ENCODE peak calls at places on chromosome 21, in eight cellular contexts. One of them, this sample, is unnamed.

GRCh38 chr21:26966978-26967913 is at the start of gene ADAMTS5:
- DNase-seq in MV-4-11: peak; percentile 70
- DNase-seq in HEK293T: peak; percentile 59
- DNase-seq in body of pancreas: peak; percentile 14
- DNase-seq in CD8-positive, alpha-beta T cell: no peak
- DNase-seq in Right ventricle myocardium superior: peak; percentile 67
- DNase-seq in lower lobe of right lung: peak; percentile 47
- DNase-seq in prostate gland: peak; percentile 5
- DNase-seq in this sample: peak; percentile 64

GRCh38 chr21:26844258-26845065 is 747 bp downstream of the ADAMTS1 start:
- DNase-seq in HEK293T: peak; percentile 48
- DNase-seq in lower lobe of right lung: peak; percentile 57
- DNase-seq in CD8-positive, alpha-beta T cell: no peak
- DNase-seq in Right ventricle myocardium superior: peak; percentile 78
- DNase-seq in prostate gland: peak; percentile 26
- DNase-seq in MV-4-11: no peak
- DNase-seq in body of pancreas: peak; percentile 49
- DNase-seq in this sample: peak; percentile 74

GRCh38 chr21:33514234-33514633 is 22.7 kb upstream of the DNAJC28 start:
- DNase-seq in lower lobe of right lung: no peak
- DNase-seq in MV-4-11: peak; percentile 48
- DNase-seq in CD8-positive, alpha-beta T cell: no peak
- DNase-seq in body of pancreas: no peak
- DNase-seq in Right ventricle myocardium superior: no peak
- DNase-seq in prostate gland: no peak
- DNase-seq in HEK293T: no peak
- DNase-seq in this sample: no peak

GRCh38 chr21:44829507-44830092 is 11.7 kb upstream of the SUMO3 start:
- DNase-seq in HEK293T: no peak
- DNase-seq in MV-4-11: no peak
- DNase-seq in Right ventricle myocardium superior: no peak
- DNase-seq in body of pancreas: no peak
- DNase-seq in lower lobe of right lung: no peak
- DNase-seq in CD8-positive, alpha-beta T cell: no peak
- DNase-seq in prostate gland: no peak
- DNase-seq in this sample: no peak

GRCh38 chr21:35153671-35154070 is 104.6 kb upstream of the RUNX1 start:
- DNase-seq in Right ventricle myocardium superior: no peak
- DNase-seq in lower lobe of right lung: no peak
- DNase-seq in MV-4-11: no peak
- DNase-seq in prostate gland: no peak
- DNase-seq in HEK293T: no peak
- DNase-seq in body of pancreas: no peak
- DNase-seq in CD8-positive, alpha-beta T cell: no peak
- DNase-seq in this sample: no peak

GRCh38 chr21:33059319-33059894 is 10.5 kb upstream of the OLIG1 start:
- DNase-seq in body of pancreas: peak; percentile 51
- DNase-seq in Right ventricle myocardium superior: peak; percentile 45
- DNase-seq in MV-4-11: peak; percentile 98
- DNase-seq in CD8-positive, alpha-beta T cell: no peak
- DNase-seq in HEK293T: no peak
- DNase-seq in prostate gland: no peak
- DNase-seq in lower lobe of right lung: no peak
- DNase-seq in this sample: no peak

GRCh38 chr21:14900611-14901010 is 164.2 kb downstream of the NRIP1 start:
- DNase-seq in HEK293T: no peak
- DNase-seq in body of pancreas: no peak
- DNase-seq in CD8-positive, alpha-beta T cell: no peak
- DNase-seq in lower lobe of right lung: no peak
- DNase-seq in prostate gland: no peak
- DNase-seq in Right ventricle myocardium superior: no peak
- DNase-seq in MV-4-11: no peak
- DNase-seq in this sample: no peak

GRCh38 chr21:46459356-46460112 is 843 bp downstream of the DIP2A start:
- DNase-seq in Right ventricle myocardium superior: peak; percentile 75
- DNase-seq in body of pancreas: peak; percentile 58
- DNase-seq in MV-4-11: peak; percentile 21
- DNase-seq in HEK293T: no peak
- DNase-seq in CD8-positive, alpha-beta T cell: peak; percentile 20
- DNase-seq in lower lobe of right lung: peak; percentile 71
- DNase-seq in prostate gland: peak; percentile 31
- DNase-seq in this sample: peak; percentile 73

GRCh38 chr21:40926238-40926637 is 79.3 kb upstream of the DSCAM start:
- DNase-seq in prostate gland: no peak
- DNase-seq in MV-4-11: no peak
- DNase-seq in CD8-positive, alpha-beta T cell: no peak
- DNase-seq in HEK293T: no peak
- DNase-seq in lower lobe of right lung: no peak
- DNase-seq in Right ventricle myocardium superior: no peak
- DNase-seq in body of pancreas: no peak
- DNase-seq in this sample: no peak

GRCh38 chr21:46048926-46049889 is 48.7 kb upstream of the COL6A2 start:
- DNase-seq in MV-4-11: no peak
- DNase-seq in CD8-positive, alpha-beta T cell: no peak
- DNase-seq in HEK293T: no peak
- DNase-seq in Right ventricle myocardium superior: peak; percentile 93
- DNase-seq in prostate gland: no peak
- DNase-seq in body of pancreas: peak; percentile 70
- DNase-seq in lower lobe of right lung: peak; percentile 57
- DNase-seq in this sample: no peak

GRCh38 chr21:26842976-26843911 is 2.0 kb downstream of the ADAMTS1 start:
- DNase-seq in prostate gland: peak; percentile 85
- DNase-seq in CD8-positive, alpha-beta T cell: peak; percentile 27
- DNase-seq in MV-4-11: no peak
- DNase-seq in HEK293T: peak; percentile 80
- DNase-seq in body of pancreas: peak; percentile 93
- DNase-seq in lower lobe of right lung: peak; percentile 84
- DNase-seq in Right ventricle myocardium superior: peak; percentile 96
- DNase-seq in this sample: peak; percentile 90

GRCh38 chr21:42118121-42118795 is 47.1 kb downstream of the UMODL1 start:
- DNase-seq in lower lobe of right lung: no peak
- DNase-seq in CD8-positive, alpha-beta T cell: no peak
- DNase-seq in body of pancreas: no peak
- DNase-seq in HEK293T: no peak
- DNase-seq in prostate gland: no peak
- DNase-seq in MV-4-11: peak; percentile 40
- DNase-seq in Right ventricle myocardium superior: no peak
- DNase-seq in this sample: no peak

GRCh38 chr21:45908536-45909237 is 72.9 kb upstream of the COL6A1 start:
- DNase-seq in MV-4-11: no peak
- DNase-seq in HEK293T: no peak
- DNase-seq in lower lobe of right lung: peak; percentile 28
- DNase-seq in CD8-positive, alpha-beta T cell: no peak
- DNase-seq in body of pancreas: no peak
- DNase-seq in Right ventricle myocardium superior: no peak
- DNase-seq in prostate gland: no peak
- DNase-seq in this sample: no peak

GRCh38 chr21:44612669-44613229 is 870 bp downstream of the KRTAP10-8 start:
- DNase-seq in lower lobe of right lung: no peak
- DNase-seq in prostate gland: no peak
- DNase-seq in body of pancreas: no peak
- DNase-seq in MV-4-11: no peak
- DNase-seq in CD8-positive, alpha-beta T cell: no peak
- DNase-seq in HEK293T: no peak
- DNase-seq in Right ventricle myocardium superior: no peak
- DNase-seq in this sample: peak; percentile 53

GRCh38 chr21:42836767-42837301 is 42.5 kb downstream of the WDR4 start:
- DNase-seq in body of pancreas: no peak
- DNase-seq in HEK293T: no peak
- DNase-seq in lower lobe of right lung: no peak
- DNase-seq in Right ventricle myocardium superior: no peak
- DNase-seq in prostate gland: no peak
- DNase-seq in MV-4-11: no peak
- DNase-seq in CD8-positive, alpha-beta T cell: no peak
- DNase-seq in this sample: peak; percentile 53

GRCh38 chr21:25359724-25360123 is 247.6 kb downstream of the MRPL39 start:
- DNase-seq in body of pancreas: no peak
- DNase-seq in HEK293T: no peak
- DNase-seq in lower lobe of right lung: no peak
- DNase-seq in CD8-positive, alpha-beta T cell: no peak
- DNase-seq in MV-4-11: no peak
- DNase-seq in Right ventricle myocardium superior: no peak
- DNase-seq in prostate gland: no peak
- DNase-seq in this sample: no peak

GRCh38 chr21:44919111-44919912 is 1.4 kb downstream of the ITGB2 start:
- DNase-seq in body of pancreas: peak; percentile 30
- DNase-seq in CD8-positive, alpha-beta T cell: peak; percentile 31
- DNase-seq in Right ventricle myocardium superior: peak; percentile 54
- DNase-seq in prostate gland: no peak
- DNase-seq in HEK293T: no peak
- DNase-seq in MV-4-11: peak; percentile 76
- DNase-seq in lower lobe of right lung: peak; percentile 68
- DNase-seq in this sample: peak; percentile 86

GRCh38 chr21:33901421-33902288 is 13.9 kb downstream of the ATP5PO start:
- DNase-seq in HEK293T: peak; percentile 64
- DNase-seq in lower lobe of right lung: no peak
- DNase-seq in Right ventricle myocardium superior: no peak
- DNase-seq in prostate gland: peak; percentile 20
- DNase-seq in MV-4-11: peak; percentile 42
- DNase-seq in body of pancreas: peak; percentile 34
- DNase-seq in CD8-positive, alpha-beta T cell: no peak
- DNase-seq in this sample: no peak

GRCh38 chr21:44539991-44540666 is at the start of gene KRTAP10-1:
- DNase-seq in HEK293T: no peak
- DNase-seq in MV-4-11: no peak
- DNase-seq in prostate gland: no peak
- DNase-seq in CD8-positive, alpha-beta T cell: peak; percentile 8
- DNase-seq in Right ventricle myocardium superior: peak; percentile 32
- DNase-seq in body of pancreas: no peak
- DNase-seq in lower lobe of right lung: no peak
- DNase-seq in this sample: peak; percentile 52

GRCh38 chr21:39003982-39004775 is 179.1 kb downstream of the PSMG1 start:
- DNase-seq in MV-4-11: peak; percentile 81
- DNase-seq in CD8-positive, alpha-beta T cell: no peak
- DNase-seq in Right ventricle myocardium superior: no peak
- DNase-seq in lower lobe of right lung: no peak
- DNase-seq in prostate gland: no peak
- DNase-seq in HEK293T: no peak
- DNase-seq in body of pancreas: peak; percentile 43
- DNase-seq in this sample: no peak

GRCh38 chr21:21722736-21723135 is 724.5 kb downstream of the NCAM2 start:
- DNase-seq in lower lobe of right lung: no peak
- DNase-seq in prostate gland: no peak
- DNase-seq in body of pancreas: no peak
- DNase-seq in CD8-positive, alpha-beta T cell: no peak
- DNase-seq in MV-4-11: no peak
- DNase-seq in Right ventricle myocardium superior: no peak
- DNase-seq in HEK293T: no peak
- DNase-seq in this sample: no peak

GRCh38 chr21:44695176-44695575 is 1.8 kb upstream of the KRTAP10-12 start:
- DNase-seq in body of pancreas: no peak
- DNase-seq in CD8-positive, alpha-beta T cell: no peak
- DNase-seq in HEK293T: no peak
- DNase-seq in Right ventricle myocardium superior: no peak
- DNase-seq in MV-4-11: no peak
- DNase-seq in lower lobe of right lung: no peak
- DNase-seq in prostate gland: peak; percentile 2
- DNase-seq in this sample: peak; percentile 41

GRCh38 chr21:26732442-26733221 is 112.6 kb downstream of the ADAMTS1 start:
- DNase-seq in prostate gland: no peak
- DNase-seq in lower lobe of right lung: peak; percentile 49
- DNase-seq in Right ventricle myocardium superior: peak; percentile 50
- DNase-seq in HEK293T: peak; percentile 57
- DNase-seq in CD8-positive, alpha-beta T cell: no peak
- DNase-seq in MV-4-11: peak; percentile 7
- DNase-seq in body of pancreas: peak; percentile 55
- DNase-seq in this sample: peak; percentile 65

GRCh38 chr21:38505654-38506523 is 7.6 kb upstream of the ERG start:
- DNase-seq in CD8-positive, alpha-beta T cell: no peak
- DNase-seq in MV-4-11: peak; percentile 65
- DNase-seq in lower lobe of right lung: no peak
- DNase-seq in Right ventricle myocardium superior: no peak
- DNase-seq in prostate gland: peak; percentile 57
- DNase-seq in body of pancreas: peak; percentile 51
- DNase-seq in HEK293T: peak; percentile 42
- DNase-seq in this sample: no peak

GRCh38 chr21:39115659-39116235 is 67.5 kb downstream of the PSMG1 start:
- DNase-seq in body of pancreas: no peak
- DNase-seq in Right ventricle myocardium superior: no peak
- DNase-seq in lower lobe of right lung: no peak
- DNase-seq in CD8-positive, alpha-beta T cell: no peak
- DNase-seq in MV-4-11: no peak
- DNase-seq in HEK293T: no peak
- DNase-seq in prostate gland: no peak
- DNase-seq in this sample: no peak

GRCh38 chr21:16046625-16047340 is 317.0 kb downstream of the USP25 start:
- DNase-seq in MV-4-11: no peak
- DNase-seq in CD8-positive, alpha-beta T cell: no peak
- DNase-seq in HEK293T: no peak
- DNase-seq in body of pancreas: no peak
- DNase-seq in Right ventricle myocardium superior: no peak
- DNase-seq in prostate gland: no peak
- DNase-seq in lower lobe of right lung: no peak
- DNase-seq in this sample: no peak

GRCh38 chr21:42039911-42040351 is 29.8 kb upstream of the ZBTB21 start:
- DNase-seq in Right ventricle myocardium superior: peak; percentile 64
- DNase-seq in CD8-positive, alpha-beta T cell: no peak
- DNase-seq in lower lobe of right lung: peak; percentile 36
- DNase-seq in MV-4-11: no peak
- DNase-seq in prostate gland: no peak
- DNase-seq in body of pancreas: no peak
- DNase-seq in HEK293T: no peak
- DNase-seq in this sample: no peak

GRCh38 chr21:16709866-16710550 is 802.8 kb upstream of the CXADR start:
- DNase-seq in Right ventricle myocardium superior: no peak
- DNase-seq in MV-4-11: no peak
- DNase-seq in prostate gland: no peak
- DNase-seq in body of pancreas: peak; percentile 11
- DNase-seq in CD8-positive, alpha-beta T cell: no peak
- DNase-seq in lower lobe of right lung: no peak
- DNase-seq in HEK293T: no peak
- DNase-seq in this sample: no peak

GRCh38 chr21:35189077-35189863 is 140.2 kb upstream of the RUNX1 start:
- DNase-seq in CD8-positive, alpha-beta T cell: no peak
- DNase-seq in prostate gland: no peak
- DNase-seq in HEK293T: no peak
- DNase-seq in body of pancreas: peak; percentile 30
- DNase-seq in MV-4-11: no peak
- DNase-seq in lower lobe of right lung: no peak
- DNase-seq in Right ventricle myocardium superior: no peak
- DNase-seq in this sample: no peak

GRCh38 chr21:38082936-38083335 is 166.7 kb upstream of the KCNJ6 start:
- DNase-seq in HEK293T: no peak
- DNase-seq in CD8-positive, alpha-beta T cell: no peak
- DNase-seq in body of pancreas: no peak
- DNase-seq in lower lobe of right lung: no peak
- DNase-seq in Right ventricle myocardium superior: no peak
- DNase-seq in MV-4-11: peak; percentile 19
- DNase-seq in prostate gland: no peak
- DNase-seq in this sample: no peak

GRCh38 chr21:34640858-34641257 is 25.9 kb upstream of the RCAN1 start:
- DNase-seq in body of pancreas: no peak
- DNase-seq in prostate gland: no peak
- DNase-seq in MV-4-11: no peak
- DNase-seq in CD8-positive, alpha-beta T cell: no peak
- DNase-seq in lower lobe of right lung: no peak
- DNase-seq in Right ventricle myocardium superior: no peak
- DNase-seq in HEK293T: no peak
- DNase-seq in this sample: no peak

GRCh38 chr21:17925900-17926299 is 106.7 kb upstream of the C21orf91 start:
- DNase-seq in CD8-positive, alpha-beta T cell: no peak
- DNase-seq in body of pancreas: no peak
- DNase-seq in prostate gland: no peak
- DNase-seq in Right ventricle myocardium superior: no peak
- DNase-seq in HEK293T: no peak
- DNase-seq in lower lobe of right lung: no peak
- DNase-seq in MV-4-11: peak; percentile 16
- DNase-seq in this sample: no peak

GRCh38 chr21:45088729-45089128 is 14.3 kb downstream of the ADARB1 start:
- DNase-seq in body of pancreas: no peak
- DNase-seq in MV-4-11: no peak
- DNase-seq in prostate gland: no peak
- DNase-seq in CD8-positive, alpha-beta T cell: no peak
- DNase-seq in Right ventricle myocardium superior: no peak
- DNase-seq in lower lobe of right lung: no peak
- DNase-seq in HEK293T: no peak
- DNase-seq in this sample: no peak

GRCh38 chr21:44929242-44929798 is 8.6 kb upstream of the ITGB2 start:
- DNase-seq in body of pancreas: no peak
- DNase-seq in Right ventricle myocardium superior: no peak
- DNase-seq in prostate gland: no peak
- DNase-seq in MV-4-11: no peak
- DNase-seq in lower lobe of right lung: peak; percentile 29
- DNase-seq in HEK293T: no peak
- DNase-seq in CD8-positive, alpha-beta T cell: no peak
- DNase-seq in this sample: no peak

This sample was measured in upper lobe of right lung.